ENCODE peak calls at places on chromosomes 11 and 22, in nine cellular contexts. G is ovary, N is upper lobe of right lung, M is tibial nerve, R is sigmoid colon, B is kidney, J is prostate gland, D is heart right ventricle, O is HCT116. Q is an unnamed sample.

GRCh38 chr11:47302853-47303252 is 32.9 kb downstream of the MADD start:
- DNase-seq in G (no peak), N (no peak), M (no peak), R (no peak), B (no peak), J (no peak), D (no peak), O (no peak), Q (no peak)

GRCh38 chr22:24985824-24986214 is 33.3 kb downstream of the KIAA1671 start:
- DNase-seq in G (no peak), N (no peak), M (no peak), R (no peak), B (no peak), J (no peak), D (peak; percentile 37), O (no peak), Q (no peak)

GRCh38 chr22:44884968-44885805 is 124.6 kb downstream of the PHF21B start:
- DNase-seq in G (no peak), N (peak; percentile 52), M (no peak), R (peak; percentile 47), B (peak; percentile 50), J (no peak), D (no peak), O (no peak), Q (no peak)

GRCh38 chr11:80521592-80521991 is 1080.8 kb upstream of the TENM4 start:
- DNase-seq in G (no peak), N (no peak), M (no peak), R (no peak), B (no peak), J (no peak), D (no peak), O (no peak), Q (no peak)

GRCh38 chr11:36412781-36413383 is 97.2 kb downstream of the TRAF6 start:
- DNase-seq in G (no peak), N (no peak), M (no peak), R (no peak), B (no peak), J (no peak), D (no peak), O (no peak), Q (no peak)

GRCh38 chr22:27685971-27686370 is 115.6 kb downstream of the MN1 start:
- DNase-seq in G (no peak), N (no peak), M (no peak), R (no peak), B (no peak), J (no peak), D (no peak), O (no peak), Q (no peak)

GRCh38 chr11:80414766-80415165 is 973.9 kb upstream of the TENM4 start:
- DNase-seq in G (no peak), N (no peak), M (no peak), R (no peak), B (no peak), J (no peak), D (no peak), O (no peak), Q (no peak)

GRCh38 chr11:47183031-47183856 is 3.0 kb downstream of the PACSIN3 start:
- DNase-seq in G (no peak), N (no peak), M (no peak), R (peak; percentile 75), B (no peak), J (no peak), D (peak; percentile 33), O (no peak), Q (no peak)

GRCh38 chr22:43090130-43090789 is 1.1 kb upstream of the TTLL1 start:
- DNase-seq in G (peak; percentile 51), N (no peak), M (no peak), R (peak; percentile 72), B (peak; percentile 79), J (peak; percentile 58), D (no peak), O (peak; percentile 90), Q (peak; percentile 24)

GRCh38 chr11:96324912-96325311 is 18.1 kb downstream of the MAML2 start:
- DNase-seq in G (no peak), N (no peak), M (no peak), R (no peak), B (no peak), J (no peak), D (no peak), O (peak; percentile 16), Q (no peak)

GRCh38 chr11:98798333-98798732 is 222.4 kb upstream of the CNTN5 start:
- DNase-seq in G (no peak), N (no peak), M (no peak), R (no peak), B (no peak), J (no peak), D (no peak), O (no peak), Q (no peak)

GRCh38 chr11:14347991-14348390 is 11.0 kb downstream of the RRAS2 start:
- DNase-seq in G (no peak), N (no peak), M (no peak), R (no peak), B (no peak), J (no peak), D (no peak), O (no peak), Q (no peak)

GRCh38 chr11:12215192-12215591 is 104.8 kb downstream of the MICAL2 start:
- DNase-seq in G (no peak), N (no peak), M (no peak), R (no peak), B (no peak), J (no peak), D (no peak), O (no peak), Q (no peak)

GRCh38 chr11:78289547-78290292 is 101.0 kb downstream of the USP35 start:
- DNase-seq in G (no peak), N (no peak), M (no peak), R (no peak), B (no peak), J (no peak), D (no peak), O (no peak), Q (no peak)

GRCh38 chr11:12723410-12724297 is 49.4 kb downstream of the TEAD1 start:
- DNase-seq in G (no peak), N (no peak), M (no peak), R (no peak), B (no peak), J (peak; percentile 81), D (no peak), O (peak; percentile 79), Q (no peak)

DNA sequence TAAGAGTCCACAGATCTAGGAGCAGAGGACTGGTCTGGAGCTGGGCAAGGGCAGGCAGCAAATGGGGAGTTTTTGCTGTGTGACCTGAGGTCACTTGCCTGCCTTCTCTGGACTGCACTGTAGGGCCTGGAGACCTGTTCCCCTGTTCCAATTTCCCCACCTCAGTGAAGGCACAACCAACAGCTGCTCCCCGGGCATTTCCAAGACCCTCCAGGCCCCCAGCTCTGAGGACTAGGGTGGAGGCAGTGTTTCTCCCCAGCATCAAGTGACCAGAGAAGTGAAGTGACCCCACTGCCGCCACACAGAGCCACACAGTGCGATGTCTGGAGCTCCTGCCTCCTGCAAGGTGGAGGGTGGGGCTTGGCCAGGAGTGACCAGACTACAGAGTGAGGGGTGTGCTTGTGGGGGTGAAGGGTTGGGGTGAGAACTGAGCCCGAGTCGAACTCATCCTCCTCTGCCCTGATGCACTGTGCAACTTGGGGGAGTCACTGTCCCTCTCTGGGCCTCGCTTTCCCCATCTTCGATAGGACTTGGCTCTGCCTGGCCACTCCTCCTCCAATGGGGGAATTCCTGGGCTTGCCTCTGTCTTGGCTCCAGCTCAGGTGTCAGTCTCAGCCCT is 21.6 kb downstream of the P2RY2 start:
- DNase-seq in G (no peak), N (peak; percentile 58), M (no peak), R (peak; percentile 25), B (no peak), J (no peak), D (no peak), O (no peak), Q (no peak)
- H3K4me1 ChIP-seq in G (peaks cover 2% of the 10 kb centered on the region), N (peaks cover 15% of the 10 kb centered on the region), M (peaks cover 23% of the 10 kb centered on the region), R (peaks cover 9% of the 10 kb centered on the region), B (peaks cover 7% of the 10 kb centered on the region), J (no peaks in the 10 kb centered on the region), D (peaks cover 80% of the 10 kb centered on the region), O (peaks cover 27% of the 10 kb centered on the region), Q (peaks cover 56% of the 10 kb centered on the region)

DNA sequence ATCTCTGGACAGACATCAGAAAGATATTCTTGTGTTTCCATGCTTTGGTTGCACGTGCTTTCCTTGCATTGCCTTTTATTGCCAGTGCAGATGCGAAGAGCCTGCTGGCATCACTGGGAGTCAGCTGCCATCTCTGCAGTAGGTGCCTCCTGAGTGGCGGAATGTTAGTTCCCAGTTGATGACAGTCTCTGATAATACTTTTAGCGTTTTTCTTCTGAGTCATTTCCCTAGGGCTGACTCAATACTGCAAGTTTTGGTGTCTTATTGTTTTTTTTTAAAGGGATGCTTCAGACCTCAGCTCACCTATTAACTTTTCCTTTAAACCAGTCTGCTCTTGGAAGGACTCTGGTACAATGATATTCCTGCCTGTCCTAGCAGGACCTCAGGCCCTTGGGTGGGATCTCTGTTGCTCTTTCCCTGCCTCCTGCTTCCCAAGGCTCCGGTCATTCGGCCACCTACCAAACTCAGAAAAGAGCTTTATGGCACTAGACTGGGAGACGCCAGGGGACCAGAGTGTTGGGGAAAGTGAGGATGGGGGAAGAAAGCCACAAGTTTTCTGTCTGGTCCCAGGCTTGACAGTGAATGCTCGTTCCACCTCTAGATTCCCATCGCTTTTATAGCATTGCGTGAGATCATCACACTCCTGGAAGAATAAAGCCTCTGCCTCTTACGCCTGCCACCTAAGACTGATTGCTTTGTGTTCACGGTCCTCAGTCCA is 308.7 kb downstream of the DDX10 start:
- DNase-seq in G (no peak), N (no peak), M (no peak), R (no peak), B (no peak), J (no peak), D (no peak), O (no peak), Q (no peak)
- H3K36me3 ChIP-seq in G (no peaks in the 10 kb centered on the region), N (no peaks in the 10 kb centered on the region), M (no peaks in the 10 kb centered on the region), R (no peaks in the 10 kb centered on the region), B (no peaks in the 10 kb centered on the region), J (no peaks in the 10 kb centered on the region), D (no peaks in the 10 kb centered on the region), O (no peaks in the 10 kb centered on the region), Q (no peaks in the 10 kb centered on the region)

GRCh38 chr22:23110922-23111527 is 30.8 kb downstream of the RSPH14 start:
- DNase-seq in G (no peak), N (no peak), M (no peak), R (no peak), B (no peak), J (no peak), D (no peak), O (no peak), Q (no peak)
- TF ChIP-seq CTCF in G (no peak), N (no peak), M (no peak), R (no peak), B (no peak), J (no peak), D (no peak), O (no peak), Q (no peak)

DNA sequence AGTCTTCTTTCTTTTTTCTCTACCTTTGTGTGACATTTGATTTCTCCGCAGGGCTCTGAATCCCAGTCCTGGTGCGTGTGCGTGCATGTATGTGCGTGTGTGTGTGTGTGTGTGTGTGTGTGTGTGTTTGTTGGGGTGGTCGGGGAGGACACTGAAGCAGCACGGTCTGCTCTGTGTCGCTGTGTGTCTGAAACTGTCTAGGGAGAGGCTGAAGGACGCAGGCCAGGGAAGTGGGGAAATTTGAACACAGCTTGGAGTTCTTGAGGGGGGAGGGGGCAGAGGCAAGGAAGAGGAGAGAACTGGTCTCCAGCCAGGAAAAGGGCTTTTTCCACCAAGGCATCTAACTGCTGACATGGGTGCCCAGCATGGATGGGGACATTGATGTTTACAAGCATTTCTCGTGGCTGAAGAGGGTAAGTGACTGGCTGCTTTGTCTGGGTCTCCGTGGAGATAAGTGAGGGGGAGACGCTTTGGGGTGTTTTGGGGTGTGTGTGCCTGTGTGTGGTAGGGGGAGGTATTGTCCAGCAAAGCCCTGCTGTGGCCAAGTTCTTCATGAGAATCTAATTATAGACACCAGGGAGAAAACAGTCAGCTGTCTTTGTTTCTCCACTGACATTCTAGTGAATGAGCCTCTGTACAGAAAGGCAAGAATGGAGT is 63.6 kb downstream of the PPFIBP2 start:
- DNase-seq in G (peak; percentile 61), N (no peak), M (peak; percentile 28), R (peak; percentile 87), B (no peak), J (no peak), D (peak; percentile 36), O (no peak), Q (no peak)
- H3K4me1 ChIP-seq in G (peaks cover 32% of the 10 kb centered on the region), N (peaks cover 61% of the 10 kb centered on the region), M (peaks cover 97% of the 10 kb centered on the region), R (peaks cover 41% of the 10 kb centered on the region), B (peaks cover 48% of the 10 kb centered on the region), J (peaks cover 17% of the 10 kb centered on the region), D (peaks cover 77% of the 10 kb centered on the region), O (peaks cover 19% of the 10 kb centered on the region), Q (peaks cover 34% of the 10 kb centered on the region)